ENCODE peak calls at places on chromosome 1, in seven cellular contexts. V is A172, Q is heart left ventricle, Y is GF-D8, U is AG04449, C is NCI-H2081, P is Daoy. W is an unnamed sample.
A peak's percentile ranks its signal among the peaks of the same experiment; 100 is the strongest.

GRCh38 chr1:220516722-220517042 is 11.3 kb upstream of the MARK1 start:
- DNase-seq in C (no peak), Q (no peak), V (no peak), Y (no peak), P (no peak), U (no peak), W (no peak)

GRCh38 chr1:61486783-61487505 is 238.0 kb downstream of the TM2D1 start:
- DNase-seq in Y (no peak), Q (no peak), U (no peak), P (peak; percentile 13), C (no peak), V (peak; percentile 56), W (no peak)

GRCh38 chr1:233597489-233597901 is 16.4 kb upstream of the KCNK1 start:
- DNase-seq in C (no peak), V (no peak), U (no peak), Q (no peak), Y (no peak), P (no peak), W (no peak)

GRCh38 chr1:228109962-228110488 is 926 bp upstream of the MRPL55 start:
- DNase-seq in Q (no peak), Y (no peak), P (no peak), C (no peak), U (no peak), V (peak; percentile 36), W (no peak)

GRCh38 chr1:119330940-119331263 is 37.7 kb upstream of the HAO2 start:
- DNase-seq in P (no peak), V (no peak), C (no peak), Y (no peak), Q (no peak), U (no peak), W (no peak)

GRCh38 chr1:19080715-19081114 is 124.2 kb upstream of the IFFO2 start:
- DNase-seq in C (no peak), Y (no peak), U (no peak), P (no peak), V (peak; percentile 40), Q (no peak), W (no peak)

GRCh38 chr1:202133016-202133415 is 10.3 kb downstream of the GPR37L1 start:
- DNase-seq in U (no peak), P (no peak), Q (no peak), Y (no peak), C (no peak), V (no peak), W (peak; percentile 83)

GRCh38 chr1:98323396-98323795 is 338.1 kb upstream of the SNX7 start:
- DNase-seq in U (peak; percentile 63), C (no peak), Y (peak; percentile 77), Q (peak; percentile 19), P (peak; percentile 87), V (peak; percentile 80), W (no peak)

GRCh38 chr1:162632234-162632666 is at the start of gene DDR2:
- DNase-seq in U (peak; percentile 91), C (no peak), V (peak; percentile 93), Q (peak; percentile 84), P (peak; percentile 83), Y (no peak), W (no peak)

GRCh38 chr1:62901650-62902049 is 117.7 kb downstream of the ATG4C start:
- DNase-seq in Y (no peak), Q (no peak), V (no peak), C (no peak), U (no peak), P (no peak), W (no peak)

GRCh38 chr1:167469280-167469965 is 48.9 kb downstream of the CD247 start:
- DNase-seq in V (no peak), Y (no peak), P (no peak), C (no peak), Q (no peak), U (no peak), W (no peak)

GRCh38 chr1:21072721-21073120 is 104.0 kb downstream of the EIF4G3 start:
- DNase-seq in C (no peak), Q (no peak), Y (no peak), U (peak; percentile 34), P (no peak), V (no peak), W (no peak)

GRCh38 chr1:230825061-230825803 is 43.1 kb downstream of the C1orf198 start:
- DNase-seq in V (peak; percentile 81), C (no peak), Y (no peak), P (peak; percentile 20), Q (no peak), U (peak; percentile 49), W (no peak)

GRCh38 chr1:65001238-65001792 is 35.0 kb upstream of the JAK1 start:
- DNase-seq in V (no peak), U (no peak), P (no peak), Y (no peak), C (no peak), Q (peak; percentile 87), W (no peak)

GRCh38 chr1:27971674-27972073 is 11.9 kb downstream of the XKR8 start:
- DNase-seq in P (no peak), V (no peak), U (no peak), Q (no peak), Y (no peak), C (peak; percentile 42), W (no peak)

GRCh38 chr1:155776414-155776813 is 80.6 kb downstream of the GON4L start:
- DNase-seq in C (no peak), Q (no peak), U (no peak), V (peak; percentile 52), Y (no peak), P (peak; percentile 18), W (no peak)

GRCh38 chr1:161189036-161189435 is 9.8 kb downstream of the ADAMTS4 start:
- DNase-seq in U (no peak), Q (no peak), C (no peak), Y (no peak), P (no peak), V (no peak), W (no peak)

GRCh38 chr1:223114871-223115270 is 28.2 kb downstream of the TLR5 start:
- DNase-seq in Q (no peak), Y (no peak), V (no peak), U (no peak), C (no peak), P (no peak), W (no peak)

GRCh38 chr1:58576727-58577675 is at the start of gene TACSTD2:
- DNase-seq in C (no peak), Q (peak; percentile 22), U (no peak), Y (no peak), V (no peak), P (no peak), W (no peak)

GRCh38 chr1:2636733-2637132 is 3.9 kb upstream of the MMEL1 start:
- DNase-seq in P (no peak), V (no peak), Q (no peak), U (no peak), Y (no peak), C (no peak), W (no peak)

GRCh38 chr1:9006956-9007615 is 19.1 kb downstream of the SLC2A7 start:
- DNase-seq in Q (no peak), Y (no peak), V (no peak), C (no peak), U (no peak), P (no peak), W (no peak)

W was measured in nucleus accumbens.